ENCODE peak calls at places on chromosomes 4 and X, in seven cellular contexts. One of them, this sample, is unnamed.

GRCh38 chrX:124217289-124218251 is 114.9 kb upstream of the TEX13D start:
- DNase-seq in SK-N-SH: no peak
- DNase-seq in H1: no peak
- DNase-seq in HepG2: peak
- DNase-seq in HCT116: no peak
- DNase-seq in GM12878: no peak
- DNase-seq in K562: no peak
- DNase-seq in this sample: no peak

GRCh38 chr4:181528570-181529184 is 714.5 kb upstream of the TENM3 start:
- DNase-seq in SK-N-SH: peak
- DNase-seq in H1: peak
- DNase-seq in HepG2: peak
- DNase-seq in HCT116: peak
- DNase-seq in GM12878: peak
- DNase-seq in K562: peak
- DNase-seq in this sample: peak

GRCh38 chrX:57573754-57574153 is 18.1 kb upstream of the ZXDB start:
- DNase-seq in SK-N-SH: no peak
- DNase-seq in H1: no peak
- DNase-seq in HepG2: no peak
- DNase-seq in HCT116: no peak
- DNase-seq in GM12878: no peak
- DNase-seq in K562: no peak
- DNase-seq in this sample: no peak

GRCh38 chr4:186227744-186228513 is 622 bp downstream of the KLKB1 start:
- DNase-seq in SK-N-SH: no peak
- DNase-seq in H1: no peak
- DNase-seq in HepG2: no peak
- DNase-seq in HCT116: no peak
- DNase-seq in GM12878: no peak
- DNase-seq in K562: no peak
- DNase-seq in this sample: no peak

GRCh38 chrX:19846995-19847790 is 40.2 kb downstream of the SH3KBP1 start:
- DNase-seq in SK-N-SH: no peak
- DNase-seq in H1: no peak
- DNase-seq in HepG2: no peak
- DNase-seq in HCT116: no peak
- DNase-seq in GM12878: no peak
- DNase-seq in K562: peak
- DNase-seq in this sample: no peak

GRCh38 chrX:131828482-131828881 is 194.6 kb upstream of the STK26 start:
- DNase-seq in SK-N-SH: no peak
- DNase-seq in H1: no peak
- DNase-seq in HepG2: no peak
- DNase-seq in HCT116: no peak
- DNase-seq in GM12878: no peak
- DNase-seq in K562: no peak
- DNase-seq in this sample: no peak

GRCh38 chrX:33726281-33727160 is 405.6 kb downstream of the FAM47A start:
- DNase-seq in SK-N-SH: no peak
- DNase-seq in H1: peak
- DNase-seq in HepG2: no peak
- DNase-seq in HCT116: no peak
- DNase-seq in GM12878: no peak
- DNase-seq in K562: no peak
- DNase-seq in this sample: no peak

GRCh38 chr4:64776820-64777219 is 367.6 kb upstream of the TECRL start:
- DNase-seq in SK-N-SH: no peak
- DNase-seq in H1: no peak
- DNase-seq in HepG2: no peak
- DNase-seq in HCT116: no peak
- DNase-seq in GM12878: no peak
- DNase-seq in K562: no peak
- DNase-seq in this sample: no peak

GRCh38 chr4:28310926-28311325 is 1450.3 kb downstream of the STIM2 start:
- DNase-seq in SK-N-SH: no peak
- DNase-seq in H1: no peak
- DNase-seq in HepG2: no peak
- DNase-seq in HCT116: no peak
- DNase-seq in GM12878: no peak
- DNase-seq in K562: no peak
- DNase-seq in this sample: no peak

GRCh38 chr4:5592272-5592671 is 116.1 kb downstream of the EVC2 start:
- DNase-seq in SK-N-SH: no peak
- DNase-seq in H1: no peak
- DNase-seq in HepG2: no peak
- DNase-seq in HCT116: no peak
- DNase-seq in GM12878: no peak
- DNase-seq in K562: no peak
- DNase-seq in this sample: no peak

GRCh38 chrX:48905090-48905790 is 6.2 kb downstream of the SLC35A2 start:
- DNase-seq in SK-N-SH: no peak
- DNase-seq in H1: no peak
- DNase-seq in HepG2: no peak
- DNase-seq in HCT116: no peak
- DNase-seq in GM12878: no peak
- DNase-seq in K562: no peak
- DNase-seq in this sample: no peak

GRCh38 chrX:40579880-40580536 is 762 bp upstream of the ATP6AP2 start:
- DNase-seq in SK-N-SH: peak
- DNase-seq in H1: no peak
- DNase-seq in HepG2: no peak
- DNase-seq in HCT116: no peak
- DNase-seq in GM12878: no peak
- DNase-seq in K562: no peak
- DNase-seq in this sample: no peak

DNA sequence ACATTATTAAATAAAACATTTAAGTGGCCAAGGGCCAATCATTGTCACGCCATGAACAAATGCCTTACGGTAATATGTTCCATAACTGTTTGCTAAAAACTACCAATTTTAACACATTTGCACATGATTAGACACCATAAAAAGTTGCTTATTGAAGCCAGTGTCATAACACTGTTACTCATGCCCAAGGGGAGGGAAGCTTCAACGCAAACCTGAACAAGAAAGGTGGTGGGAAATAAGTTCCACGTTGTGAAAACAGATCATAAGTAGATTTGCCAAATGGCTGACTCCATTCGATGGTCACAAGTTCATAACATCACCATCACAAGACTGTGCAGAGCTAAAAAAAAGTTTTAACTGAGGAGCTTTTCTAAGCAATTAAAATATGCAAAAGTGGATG is 739.2 kb upstream of the FAM241A start:
- DNase-seq in SK-N-SH: no peak
- DNase-seq in H1: no peak
- DNase-seq in HepG2: no peak
- DNase-seq in HCT116: no peak
- DNase-seq in GM12878: no peak
- DNase-seq in K562: no peak
- DNase-seq in this sample: no peak
- TF ChIP-seq JUND in SK-N-SH: no peak
- TF ChIP-seq JUND in H1: no peak
- TF ChIP-seq JUND in HepG2: no peak
- TF ChIP-seq JUND in HCT116: no peak
- TF ChIP-seq JUND in GM12878: no peak
- TF ChIP-seq JUND in K562: no peak
- TF ChIP-seq JUND in this sample: no peak

GRCh38 chr4:183300070-183300469 is 20.0 kb downstream of the CLDN22 start:
- DNase-seq in SK-N-SH: no peak
- DNase-seq in H1: no peak
- DNase-seq in HepG2: no peak
- DNase-seq in HCT116: no peak
- DNase-seq in GM12878: no peak
- DNase-seq in K562: no peak
- DNase-seq in this sample: no peak

GRCh38 chr4:183303278-183303677 is 16.8 kb downstream of the CLDN22 start:
- DNase-seq in SK-N-SH: no peak
- DNase-seq in H1: no peak
- DNase-seq in HepG2: no peak
- DNase-seq in HCT116: no peak
- DNase-seq in GM12878: no peak
- DNase-seq in K562: no peak
- DNase-seq in this sample: no peak

GRCh38 chr4:183299464-183299863 is 20.6 kb downstream of the CLDN22 start:
- DNase-seq in SK-N-SH: no peak
- DNase-seq in H1: no peak
- DNase-seq in HepG2: no peak
- DNase-seq in HCT116: no peak
- DNase-seq in GM12878: no peak
- DNase-seq in K562: no peak
- DNase-seq in this sample: no peak

GRCh38 chr4:183297675-183298074 is 22.4 kb downstream of the CLDN22 start:
- DNase-seq in SK-N-SH: no peak
- DNase-seq in H1: no peak
- DNase-seq in HepG2: no peak
- DNase-seq in HCT116: no peak
- DNase-seq in GM12878: no peak
- DNase-seq in K562: no peak
- DNase-seq in this sample: no peak

GRCh38 chr4:183300660-183301059 is 19.4 kb downstream of the CLDN22 start:
- DNase-seq in SK-N-SH: no peak
- DNase-seq in H1: no peak
- DNase-seq in HepG2: no peak
- DNase-seq in HCT116: no peak
- DNase-seq in GM12878: no peak
- DNase-seq in K562: no peak
- DNase-seq in this sample: no peak
- TF ChIP-seq JUND in SK-N-SH: no peak
- TF ChIP-seq JUND in H1: no peak
- TF ChIP-seq JUND in HepG2: no peak
- TF ChIP-seq JUND in HCT116: no peak
- TF ChIP-seq JUND in GM12878: no peak
- TF ChIP-seq JUND in K562: no peak
- TF ChIP-seq JUND in this sample: no peak

GRCh38 chr4:15375707-15376106 is 52.1 kb upstream of the C1QTNF7 start:
- DNase-seq in SK-N-SH: no peak
- DNase-seq in H1: no peak
- DNase-seq in HepG2: no peak
- DNase-seq in HCT116: no peak
- DNase-seq in GM12878: no peak
- DNase-seq in K562: no peak
- DNase-seq in this sample: no peak

GRCh38 chr4:15370296-15370695 is 57.5 kb upstream of the C1QTNF7 start:
- DNase-seq in SK-N-SH: no peak
- DNase-seq in H1: no peak
- DNase-seq in HepG2: no peak
- DNase-seq in HCT116: no peak
- DNase-seq in GM12878: no peak
- DNase-seq in K562: no peak
- DNase-seq in this sample: no peak

GRCh38 chr4:15374697-15375096 is 53.1 kb upstream of the C1QTNF7 start:
- DNase-seq in SK-N-SH: no peak
- DNase-seq in H1: no peak
- DNase-seq in HepG2: no peak
- DNase-seq in HCT116: no peak
- DNase-seq in GM12878: no peak
- DNase-seq in K562: no peak
- DNase-seq in this sample: no peak

GRCh38 chr4:15376145-15376544 is 51.7 kb upstream of the C1QTNF7 start:
- DNase-seq in SK-N-SH: no peak
- DNase-seq in H1: no peak
- DNase-seq in HepG2: no peak
- DNase-seq in HCT116: no peak
- DNase-seq in GM12878: no peak
- DNase-seq in K562: no peak
- DNase-seq in this sample: no peak

GRCh38 chr4:15373363-15373762 is 54.5 kb upstream of the C1QTNF7 start:
- DNase-seq in SK-N-SH: no peak
- DNase-seq in H1: no peak
- DNase-seq in HepG2: no peak
- DNase-seq in HCT116: no peak
- DNase-seq in GM12878: no peak
- DNase-seq in K562: no peak
- DNase-seq in this sample: no peak
- TF ChIP-seq JUND in SK-N-SH: no peak
- TF ChIP-seq JUND in H1: no peak
- TF ChIP-seq JUND in HepG2: no peak
- TF ChIP-seq JUND in HCT116: no peak
- TF ChIP-seq JUND in GM12878: no peak
- TF ChIP-seq JUND in K562: no peak
- TF ChIP-seq JUND in this sample: no peak

GRCh38 chrX:54980334-54980733 is 13.7 kb downstream of the PFKFB1 start:
- DNase-seq in SK-N-SH: no peak
- DNase-seq in H1: no peak
- DNase-seq in HepG2: no peak
- DNase-seq in HCT116: no peak
- DNase-seq in GM12878: no peak
- DNase-seq in K562: no peak
- DNase-seq in this sample: no peak

GRCh38 chrX:54979432-54979831 is 14.6 kb downstream of the PFKFB1 start:
- DNase-seq in SK-N-SH: no peak
- DNase-seq in H1: no peak
- DNase-seq in HepG2: no peak
- DNase-seq in HCT116: no peak
- DNase-seq in GM12878: no peak
- DNase-seq in K562: no peak
- DNase-seq in this sample: no peak

GRCh38 chrX:54977387-54977786 is 16.6 kb downstream of the PFKFB1 start:
- DNase-seq in SK-N-SH: no peak
- DNase-seq in H1: no peak
- DNase-seq in HepG2: no peak
- DNase-seq in HCT116: no peak
- DNase-seq in GM12878: no peak
- DNase-seq in K562: no peak
- DNase-seq in this sample: no peak

DNA sequence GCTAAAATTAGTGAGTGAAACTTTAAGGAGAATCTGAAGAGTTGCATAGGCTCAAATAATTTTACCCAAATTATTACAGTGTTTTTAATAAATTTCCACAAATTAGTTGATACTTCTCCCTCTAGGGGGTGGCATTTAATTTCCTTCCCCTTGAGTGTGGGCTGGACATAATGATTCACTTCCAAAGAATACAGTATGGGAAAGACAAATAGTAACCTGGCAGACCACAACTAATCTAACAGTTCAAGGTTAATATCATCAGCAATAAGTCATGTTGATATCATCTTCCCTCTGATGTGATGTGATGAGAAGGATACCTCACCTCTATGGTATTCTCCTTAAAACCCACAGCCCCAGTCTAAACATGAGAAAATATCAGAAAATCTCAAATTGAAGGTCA is 15.5 kb downstream of the PFKFB1 start:
- DNase-seq in SK-N-SH: no peak
- DNase-seq in H1: no peak
- DNase-seq in HepG2: peak
- DNase-seq in HCT116: no peak
- DNase-seq in GM12878: no peak
- DNase-seq in K562: no peak
- DNase-seq in this sample: no peak
- TF ChIP-seq JUND in SK-N-SH: no peak
- TF ChIP-seq JUND in H1: no peak
- TF ChIP-seq JUND in HepG2: no peak
- TF ChIP-seq JUND in HCT116: no peak
- TF ChIP-seq JUND in GM12878: no peak
- TF ChIP-seq JUND in K562: no peak
- TF ChIP-seq JUND in this sample: no peak

This sample was measured in T47D.